ENCODE peak calls at places on chromosomes 11 and 22, in nine cellular contexts. Y is CD4-positive, alpha-beta T cell; U is mesenchymal stem cell; E is mesendoderm; F is neural progenitor cell; P is GM23248; T is suprapubic skin; D is CD4-positive, alpha-beta memory T cell; M is psoas muscle. L is an unnamed sample.

GRCh38 chr22:28742562-28742962 is 723 bp downstream of the HSCB start:
- DNase-seq in Y (no peak), U (no peak), E (no peak), F (no peak), P (no peak), T (no peak), D (no peak), M (no peak), L (no peak)

GRCh38 chr11:36258730-36259360 is 30.4 kb downstream of the COMMD9 start:
- DNase-seq in Y (no peak), U (peak; percentile 76), E (peak; percentile 86), F (peak; percentile 84), P (peak; percentile 90), T (no peak), D (no peak), M (peak; percentile 49), L (peak; percentile 58)

GRCh38 chr11:3094223-3094824 is 37.1 kb upstream of the CARS1 start:
- DNase-seq in Y (no peak), U (no peak), E (no peak), F (no peak), P (no peak), T (peak; percentile 70), D (no peak), M (no peak), L (no peak)

GRCh38 chr11:19866037-19866436 is 153.4 kb downstream of the NAV2 start:
- DNase-seq in Y (no peak), U (no peak), E (no peak), F (no peak), P (no peak), T (no peak), D (no peak), M (no peak), L (no peak)

GRCh38 chr22:43851058-43851978 is 11.0 kb downstream of the SULT4A1 start:
- DNase-seq in Y (no peak), U (no peak), E (no peak), F (no peak), P (no peak), T (peak; percentile 58), D (no peak), M (no peak), L (no peak)

GRCh38 chr11:133740928-133741327 is 104.4 kb downstream of the SPATA19 start:
- DNase-seq in Y (no peak), U (no peak), E (no peak), F (no peak), P (no peak), T (no peak), D (no peak), M (no peak), L (no peak)

GRCh38 chr11:57391546-57391945 is 1.1 kb upstream of the PRG2 start:
- DNase-seq in Y (no peak), U (no peak), E (no peak), F (no peak), P (peak; percentile 51), T (no peak), D (no peak), M (no peak), L (no peak)

GRCh38 chr11:100793525-100793924 is 106.4 kb downstream of the ARHGAP42 start:
- DNase-seq in Y (no peak), U (no peak), E (no peak), F (no peak), P (no peak), T (no peak), D (no peak), M (no peak), L (no peak)

GRCh38 chr11:134047586-134047999 is 21.3 kb upstream of the JAM3 start:
- DNase-seq in Y (no peak), U (peak; percentile 85), E (no peak), F (no peak), P (peak; percentile 98), T (peak; percentile 94), D (no peak), M (peak; percentile 84), L (no peak)

GRCh38 chr22:17257578-17257977 is 38.3 kb upstream of the ADA2 start:
- DNase-seq in Y (no peak), U (no peak), E (no peak), F (peak; percentile 50), P (no peak), T (no peak), D (no peak), M (no peak), L (no peak)

GRCh38 chr11:118893662-118894061 is 10.0 kb downstream of the CXCR5 start:
- DNase-seq in Y (no peak), U (no peak), E (no peak), F (no peak), P (no peak), T (no peak), D (no peak), M (no peak), L (no peak)

GRCh38 chr11:20790622-20791021 is 121.2 kb downstream of the NELL1 start:
- DNase-seq in Y (no peak), U (no peak), E (no peak), F (peak; percentile 46), P (no peak), T (no peak), D (no peak), M (no peak), L (no peak)

GRCh38 chr11:123437236-123437979 is 7.3 kb downstream of the GRAMD1B start:
- DNase-seq in Y (no peak), U (no peak), E (no peak), F (no peak), P (no peak), T (peak; percentile 7), D (no peak), M (no peak), L (no peak)

GRCh38 chr11:130077671-130078468 is 8.2 kb downstream of the APLP2 start:
- DNase-seq in Y (no peak), U (no peak), E (peak; percentile 68), F (no peak), P (no peak), T (no peak), D (no peak), M (no peak), L (no peak)

GRCh38 chr22:39999144-39999757 is 4.5 kb downstream of the FAM83F start:
- DNase-seq in Y (no peak), U (peak; percentile 96), E (peak; percentile 71), F (peak; percentile 57), P (peak; percentile 32), T (no peak), D (no peak), M (no peak), L (peak; percentile 42)

GRCh38 chr11:117614695-117615094 is 182.3 kb downstream of the DSCAML1 start:
- DNase-seq in Y (no peak), U (no peak), E (peak; percentile 49), F (peak; percentile 24), P (no peak), T (no peak), D (no peak), M (no peak), L (no peak)

GRCh38 chr11:419248-420005 is 4.6 kb upstream of the SIGIRR start:
- DNase-seq in Y (no peak), U (no peak), E (no peak), F (no peak), P (no peak), T (no peak), D (no peak), M (no peak), L (peak; percentile 48)

GRCh38 chr11:418343-419247 is 3.8 kb upstream of the SIGIRR start:
- DNase-seq in Y (no peak), U (no peak), E (no peak), F (no peak), P (no peak), T (no peak), D (no peak), M (no peak), L (no peak)

GRCh38 chr11:422249-422656 is 7.5 kb upstream of the SIGIRR start:
- DNase-seq in Y (no peak), U (no peak), E (peak; percentile 73), F (no peak), P (no peak), T (no peak), D (no peak), M (no peak), L (no peak)

GRCh38 chr11:420911-421321 is 6.1 kb upstream of the SIGIRR start:
- DNase-seq in Y (no peak), U (no peak), E (no peak), F (no peak), P (no peak), T (no peak), D (no peak), M (no peak), L (no peak)

GRCh38 chr11:420054-420910 is 5.5 kb upstream of the SIGIRR start:
- DNase-seq in Y (no peak), U (no peak), E (no peak), F (no peak), P (no peak), T (no peak), D (no peak), M (peak; percentile 12), L (peak; percentile 16)
- H3K27me3 ChIP-seq in Y (no peaks in the 10 kb centered on the region), U (peaks cover 64% of the 10 kb centered on the region), E (no peaks in the 10 kb centered on the region), F (peaks cover 54% of the 10 kb centered on the region), P (peaks cover 14% of the 10 kb centered on the region), T (peaks cover 26% of the 10 kb centered on the region), D (no peaks in the 10 kb centered on the region), M (peaks cover 17% of the 10 kb centered on the region), L (no peaks in the 10 kb centered on the region)

GRCh38 chr11:5608778-5609177 is 12.3 kb downstream of the TRIM6 start:
- DNase-seq in Y (no peak), U (no peak), E (no peak), F (no peak), P (no peak), T (no peak), D (no peak), M (no peak), L (no peak)

GRCh38 chr11:5610446-5610845 is 14.0 kb downstream of the TRIM6 start:
- DNase-seq in Y (no peak), U (no peak), E (no peak), F (no peak), P (no peak), T (no peak), D (no peak), M (no peak), L (no peak)

GRCh38 chr11:5605849-5606248 is 9.4 kb downstream of the TRIM6 start:
- DNase-seq in Y (no peak), U (peak; percentile 74), E (no peak), F (no peak), P (peak; percentile 95), T (no peak), D (no peak), M (no peak), L (no peak)

GRCh38 chr11:5611627-5612026 is 13.2 kb upstream of the TRIM34 start:
- DNase-seq in Y (no peak), U (no peak), E (peak; percentile 44), F (peak; percentile 17), P (no peak), T (no peak), D (no peak), M (no peak), L (no peak)
- H3K27me3 ChIP-seq in Y (no peaks in the 10 kb centered on the region), U (no peaks in the 10 kb centered on the region), E (no peaks in the 10 kb centered on the region), F (no peaks in the 10 kb centered on the region), P (no peaks in the 10 kb centered on the region), T (no peaks in the 10 kb centered on the region), D (no peaks in the 10 kb centered on the region), M (no peaks in the 10 kb centered on the region), L (no peaks in the 10 kb centered on the region)

GRCh38 chr22:32512267-32512982 is 37.8 kb downstream of the FBXO7 start:
- DNase-seq in Y (no peak), U (no peak), E (no peak), F (no peak), P (no peak), T (no peak), D (no peak), M (no peak), L (no peak)
- H3K27me3 ChIP-seq in Y (no peaks in the 10 kb centered on the region), U (no peaks in the 10 kb centered on the region), E (no peaks in the 10 kb centered on the region), F (no peaks in the 10 kb centered on the region), P (no peaks in the 10 kb centered on the region), T (no peaks in the 10 kb centered on the region), D (no peaks in the 10 kb centered on the region), M (no peaks in the 10 kb centered on the region), L (no peaks in the 10 kb centered on the region)

GRCh38 chr11:120260616-120261015 is 20.7 kb downstream of the POU2F3 start:
- DNase-seq in Y (no peak), U (no peak), E (no peak), F (no peak), P (no peak), T (no peak), D (no peak), M (no peak), L (no peak)
- H3K27me3 ChIP-seq in Y (peaks cover 29% of the 10 kb centered on the region), U (peaks cover 49% of the 10 kb centered on the region), E (no peaks in the 10 kb centered on the region), F (peaks cover 8% of the 10 kb centered on the region), P (peaks cover 69% of the 10 kb centered on the region), T (peaks cover 25% of the 10 kb centered on the region), D (peaks cover 13% of the 10 kb centered on the region), M (peaks cover 5% of the 10 kb centered on the region), L (no peaks in the 10 kb centered on the region)

L was measured in right lobe of liver.